ENCODE peak calls at places on chromosomes 6 and 20, in four cellular contexts. L is ovary; W is CD4-positive, alpha-beta memory T cell; Z is DND-41. T is an unnamed sample.

GRCh38 chr6:29800254-29800653 is 27.4 kb upstream of the HLA-G start:
- DNase-seq in L (no peak), W (no peak), Z (no peak), T (no peak)

GRCh38 chr6:161029195-161029809 is 37.7 kb downstream of the MAP3K4 start:
- DNase-seq in L (no peak), W (no peak), Z (no peak), T (no peak)

GRCh38 chr6:168370310-168370991 is 50.9 kb upstream of the DACT2 start:
- DNase-seq in L (peak), W (peak), Z (peak), T (no peak)

GRCh38 chr6:119156742-119157494 is 78.5 kb upstream of the FAM184A start:
- DNase-seq in L (no peak), W (no peak), Z (no peak), T (no peak)

GRCh38 chr6:63352587-63353281 is 33.0 kb upstream of the LGSN start:
- DNase-seq in L (peak), W (no peak), Z (no peak), T (no peak)

GRCh38 chr20:46681032-46681854 is 8.0 kb downstream of the TP53RK start:
- DNase-seq in L (peak), W (peak), Z (peak), T (peak)

GRCh38 chr20:7924692-7925091 is 15.6 kb downstream of the HAO1 start:
- DNase-seq in L (no peak), W (no peak), Z (no peak), T (no peak)

GRCh38 chr6:15498640-15499039 is 164.2 kb downstream of the DTNBP1 start:
- DNase-seq in L (no peak), W (no peak), Z (no peak), T (no peak)

GRCh38 chr6:142823579-142823902 is 121.4 kb downstream of the HIVEP2 start:
- DNase-seq in L (no peak), W (no peak), Z (no peak), T (no peak)

GRCh38 chr20:45433316-45433715 is 17.4 kb downstream of the PIGT start:
- DNase-seq in L (no peak), W (no peak), Z (no peak), T (no peak)

GRCh38 chr6:108557494-108558371 is 3.0 kb upstream of the FOXO3 start:
- DNase-seq in L (peak), W (peak), Z (peak), T (peak)

GRCh38 chr6:31658983-31659648 is 1.5 kb downstream of the C6orf47 start:
- DNase-seq in L (no peak), W (no peak), Z (no peak), T (no peak)

GRCh38 chr6:43627008-43627825 is 1.8 kb downstream of the GTPBP2 start:
- DNase-seq in L (peak), W (no peak), Z (no peak), T (no peak)

GRCh38 chr6:2770171-2770570 is 5.0 kb downstream of the WRNIP1 start:
- DNase-seq in L (no peak), W (no peak), Z (no peak), T (no peak)

GRCh38 chr20:10910535-10911239 is 236.9 kb upstream of the JAG1 start:
- DNase-seq in L (no peak), W (no peak), Z (no peak), T (no peak)
- H3K4me3 ChIP-seq in L (no peak), W (no peak), Z (no peak), T (no peak)

DNA sequence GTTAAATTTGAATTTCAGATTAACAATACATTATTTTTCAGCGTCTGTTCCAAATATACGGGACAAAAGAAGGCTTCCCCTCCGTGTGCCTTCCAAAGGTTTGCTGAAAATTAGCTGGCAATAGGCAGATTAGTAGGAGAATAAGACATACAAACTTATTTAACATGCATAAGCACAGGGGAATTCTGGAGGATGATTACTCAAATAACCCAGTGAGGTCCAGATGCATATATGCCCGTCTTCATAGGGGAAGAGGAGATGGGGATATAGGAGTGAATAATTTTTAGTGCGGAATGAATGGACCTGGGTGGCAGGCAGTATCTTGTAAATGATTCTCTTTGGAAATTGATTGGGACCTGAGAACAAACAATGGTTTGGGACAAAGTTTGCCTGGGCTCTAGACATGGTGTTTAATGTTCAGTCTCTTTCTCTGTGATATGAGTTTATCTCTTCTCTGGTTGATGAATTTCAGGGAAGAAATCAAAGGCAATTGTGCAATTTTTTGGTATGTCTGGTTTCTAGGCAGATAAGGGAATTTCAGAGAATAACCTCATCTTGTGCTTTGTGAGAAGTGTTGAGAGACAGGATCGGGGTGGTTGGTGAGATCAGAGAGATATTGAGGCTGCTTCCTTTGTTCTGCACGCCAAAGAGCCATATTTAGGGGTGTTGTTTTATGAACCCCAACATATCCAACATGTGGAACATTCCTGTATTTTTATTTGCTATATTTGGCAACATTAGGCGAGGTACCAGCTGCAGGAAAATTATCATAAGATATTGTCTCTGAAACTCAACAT is 63.7 kb downstream of the MKKS start:
- DNase-seq in L (no peak), W (no peak), Z (no peak), T (no peak)
- H3K4me3 ChIP-seq in L (no peak), W (no peak), Z (no peak), T (no peak)

DNA sequence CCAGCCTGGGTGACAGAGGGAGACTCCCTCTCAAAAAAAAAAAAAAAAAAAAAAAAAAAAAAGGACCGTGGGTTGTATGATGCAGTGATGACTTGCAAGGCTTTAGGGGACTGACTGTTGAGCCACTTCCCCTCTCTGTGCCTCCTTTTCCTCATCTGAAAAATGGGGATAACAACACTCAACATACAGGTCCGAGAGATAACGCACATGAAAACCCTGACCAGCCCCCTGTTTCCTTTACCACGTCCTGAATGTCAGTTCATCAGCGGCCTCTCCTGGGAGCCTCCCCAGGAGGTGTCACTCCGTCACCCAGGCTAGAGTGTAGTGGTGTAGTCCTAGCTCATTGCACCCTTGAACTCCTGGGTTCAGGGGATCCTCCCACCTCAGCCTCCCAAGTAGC is 3.9 kb downstream of the SLA2 start:
- DNase-seq in L (no peak), W (no peak), Z (no peak), T (peak)
- H3K4me3 ChIP-seq in L (no peak), W (no peak), Z (no peak), T (no peak)

GRCh38 chr6:11918739-11919605 is 93.1 kb upstream of the HIVEP1 start:
- DNase-seq in L (no peak), W (no peak), Z (no peak), T (no peak)
- H3K4me3 ChIP-seq in L (no peak), W (no peak), Z (no peak), T (no peak)

DNA sequence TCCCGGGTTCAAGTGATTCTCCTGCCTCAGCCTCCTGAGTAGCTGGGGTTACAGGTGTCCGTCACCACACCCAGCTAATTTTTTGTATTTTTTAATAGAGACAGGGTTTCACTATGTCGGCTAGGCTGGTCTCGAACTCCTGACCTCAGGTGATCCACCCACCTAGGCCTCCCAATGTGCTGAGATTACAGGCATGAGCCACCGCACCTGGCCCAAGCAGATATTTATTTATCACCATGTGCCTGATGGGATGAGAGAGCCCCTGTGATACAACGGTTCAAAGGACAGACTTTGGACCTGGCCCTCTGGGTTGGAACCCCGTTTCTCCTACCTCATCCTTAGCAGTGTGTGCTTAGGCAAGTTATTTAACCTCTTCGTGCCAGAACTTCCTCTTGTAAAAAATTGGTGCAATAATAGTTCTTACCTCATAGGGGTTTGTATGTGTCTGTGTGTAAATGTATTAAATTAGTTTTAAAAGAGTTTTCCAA is 19.2 kb upstream of the STK38 start:
- DNase-seq in L (no peak), W (no peak), Z (no peak), T (no peak)
- H3K4me3 ChIP-seq in L (no peak), W (no peak), Z (no peak), T (no peak)

GRCh38 chr6:89310929-89311328 is 4.2 kb downstream of the GABRR2 start:
- DNase-seq in L (no peak), W (no peak), Z (no peak), T (no peak)

GRCh38 chr6:89314692-89315091 is 407 bp downstream of the GABRR2 start:
- DNase-seq in L (no peak), W (no peak), Z (no peak), T (no peak)

GRCh38 chr6:89311530-89311852 is 3.6 kb downstream of the GABRR2 start:
- DNase-seq in L (no peak), W (no peak), Z (no peak), T (no peak)

GRCh38 chr6:89313006-89313405 is 2.1 kb downstream of the GABRR2 start:
- DNase-seq in L (no peak), W (no peak), Z (no peak), T (no peak)

GRCh38 chr6:89311853-89312531 is 3.1 kb downstream of the GABRR2 start:
- DNase-seq in L (peak), W (no peak), Z (no peak), T (no peak)
- H3K4me3 ChIP-seq in L (no peak), W (no peak), Z (no peak), T (no peak)

GRCh38 chr6:106972500-106972899 is 2.0 kb downstream of the CD24 start:
- DNase-seq in L (no peak), W (no peak), Z (no peak), T (no peak)
- H3K4me3 ChIP-seq in L (no peak), W (no peak), Z (no peak), T (no peak)

GRCh38 chr20:9838035-9838377 is 870 bp downstream of the PAK5 start:
- DNase-seq in L (no peak), W (no peak), Z (no peak), T (no peak)
- H3K4me3 ChIP-seq in L (no peak), W (no peak), Z (no peak), T (no peak)